ENCODE peak calls at places on chromosomes 6 and 20, in four cellular contexts. One of them, this sample, is unnamed.
A peak's percentile ranks its signal among the peaks of the same experiment; 100 is the strongest.

GRCh38 chr6:155418017-155418749 is 37.5 kb downstream of the NOX3 start:
- DNase-seq in aorta: peak; percentile 81
- DNase-seq in myocyte: peak; percentile 59
- DNase-seq in ACHN: no peak
- DNase-seq in this sample: no peak

GRCh38 chr20:59149678-59150504 is 13.7 kb upstream of the ZNF831 start:
- DNase-seq in aorta: no peak
- DNase-seq in ACHN: no peak
- DNase-seq in myocyte: no peak
- DNase-seq in this sample: no peak

GRCh38 chr20:801678-802077 is 31.8 kb upstream of the FAM110A start:
- DNase-seq in ACHN: no peak
- DNase-seq in aorta: no peak
- DNase-seq in myocyte: no peak
- DNase-seq in this sample: no peak

GRCh38 chr6:156899071-156899470 is 121.9 kb downstream of the ARID1B start:
- DNase-seq in ACHN: no peak
- DNase-seq in myocyte: no peak
- DNase-seq in aorta: no peak
- DNase-seq in this sample: no peak

GRCh38 chr20:43982016-43982415 is 67.4 kb downstream of the TOX2 start:
- DNase-seq in aorta: no peak
- DNase-seq in ACHN: no peak
- DNase-seq in myocyte: peak; percentile 62
- DNase-seq in this sample: no peak

GRCh38 chr20:18645196-18645745 is 57.4 kb downstream of the DTD1 start:
- DNase-seq in myocyte: no peak
- DNase-seq in ACHN: no peak
- DNase-seq in aorta: no peak
- DNase-seq in this sample: no peak

GRCh38 chr6:140062042-140063041 is 687.9 kb upstream of the CITED2 start:
- DNase-seq in aorta: peak; percentile 68
- DNase-seq in myocyte: peak; percentile 82
- DNase-seq in ACHN: peak; percentile 74
- DNase-seq in this sample: no peak

GRCh38 chr6:25918083-25918683 is 12.3 kb downstream of the SLC17A2 start:
- DNase-seq in ACHN: no peak
- DNase-seq in myocyte: no peak
- DNase-seq in aorta: no peak
- DNase-seq in this sample: no peak

GRCh38 chr6:161152904-161153662 is 120.8 kb downstream of the AGPAT4 start:
- DNase-seq in ACHN: peak; percentile 11
- DNase-seq in myocyte: no peak
- DNase-seq in aorta: no peak
- DNase-seq in this sample: no peak

GRCh38 chr6:34671801-34672656 is 24.5 kb downstream of the ILRUN start:
- DNase-seq in aorta: no peak
- DNase-seq in ACHN: no peak
- DNase-seq in myocyte: no peak
- DNase-seq in this sample: no peak

GRCh38 chr6:7469696-7470095 is 71.8 kb upstream of the DSP start:
- DNase-seq in aorta: no peak
- DNase-seq in ACHN: no peak
- DNase-seq in myocyte: peak; percentile 79
- DNase-seq in this sample: no peak

GRCh38 chr20:62742979-62743776 is 34.5 kb downstream of the NTSR1 start:
- DNase-seq in myocyte: no peak
- DNase-seq in ACHN: no peak
- DNase-seq in aorta: peak; percentile 39
- DNase-seq in this sample: no peak

GRCh38 chr6:29887819-29888581 is 54.3 kb upstream of the HLA-A start:
- DNase-seq in ACHN: peak; percentile 22
- DNase-seq in myocyte: peak; percentile 15
- DNase-seq in aorta: peak; percentile 93
- DNase-seq in this sample: peak; percentile 9

GRCh38 chr6:97305676-97306075 is 22.7 kb upstream of the MMS22L start:
- DNase-seq in ACHN: no peak
- DNase-seq in myocyte: no peak
- DNase-seq in aorta: no peak
- DNase-seq in this sample: no peak

GRCh38 chr20:17704589-17705317 is 5.0 kb downstream of the BANF2 start:
- DNase-seq in ACHN: no peak
- DNase-seq in aorta: no peak
- DNase-seq in myocyte: no peak
- DNase-seq in this sample: no peak

GRCh38 chr6:39786636-39787035 is 5.5 kb upstream of the DAAM2 start:
- DNase-seq in aorta: no peak
- DNase-seq in ACHN: no peak
- DNase-seq in myocyte: no peak
- DNase-seq in this sample: no peak

GRCh38 chr6:16322666-16323312 is 84.4 kb downstream of the GMPR start:
- DNase-seq in aorta: no peak
- DNase-seq in myocyte: peak; percentile 98
- DNase-seq in ACHN: peak; percentile 70
- DNase-seq in this sample: peak; percentile 68

GRCh38 chr20:39853664-39854063 is 835.4 kb downstream of the MAFB start:
- DNase-seq in aorta: no peak
- DNase-seq in myocyte: peak; percentile 95
- DNase-seq in ACHN: no peak
- DNase-seq in this sample: no peak

GRCh38 chr6:69796081-69796626 is 656 bp downstream of the LMBRD1 start:
- DNase-seq in ACHN: peak; percentile 29
- DNase-seq in myocyte: peak; percentile 34
- DNase-seq in aorta: no peak
- DNase-seq in this sample: peak; percentile 68

GRCh38 chr6:16286151-16286522 is 47.8 kb downstream of the GMPR start:
- DNase-seq in ACHN: peak; percentile 7
- DNase-seq in aorta: no peak
- DNase-seq in myocyte: peak; percentile 18
- DNase-seq in this sample: peak; percentile 74

GRCh38 chr20:57586370-57586793 is 25.5 kb downstream of the PCK1 start:
- DNase-seq in myocyte: peak; percentile 47
- DNase-seq in aorta: peak; percentile 70
- DNase-seq in ACHN: no peak
- DNase-seq in this sample: peak; percentile 23

GRCh38 chr6:499617-500016 is 108.1 kb downstream of the IRF4 start:
- DNase-seq in myocyte: no peak
- DNase-seq in ACHN: no peak
- DNase-seq in aorta: no peak
- DNase-seq in this sample: no peak

GRCh38 chr20:5364997-5365597 is 48.3 kb upstream of the PROKR2 start:
- DNase-seq in myocyte: peak; percentile 5
- DNase-seq in ACHN: peak; percentile 24
- DNase-seq in aorta: no peak
- DNase-seq in this sample: no peak

GRCh38 chr6:17156112-17156921 is 54.5 kb downstream of the STMND1 start:
- DNase-seq in aorta: no peak
- DNase-seq in myocyte: peak; percentile 88
- DNase-seq in ACHN: peak; percentile 68
- DNase-seq in this sample: peak; percentile 84

GRCh38 chr20:59583428-59584277 is 20.7 kb upstream of the PHACTR3 start:
- DNase-seq in ACHN: no peak
- DNase-seq in aorta: peak; percentile 84
- DNase-seq in myocyte: no peak
- DNase-seq in this sample: peak; percentile 65

GRCh38 chr6:124273701-124274100 is 470.0 kb downstream of the NKAIN2 start:
- DNase-seq in myocyte: no peak
- DNase-seq in ACHN: no peak
- DNase-seq in aorta: no peak
- DNase-seq in this sample: no peak

GRCh38 chr6:157982297-157982579 is 575 bp downstream of the SYNJ2 start:
- DNase-seq in myocyte: peak; percentile 70
- DNase-seq in aorta: peak; percentile 82
- DNase-seq in ACHN: peak; percentile 42
- DNase-seq in this sample: no peak

GRCh38 chr6:142336787-142337186 is 35.0 kb downstream of the ADGRG6 start:
- DNase-seq in aorta: no peak
- DNase-seq in myocyte: no peak
- DNase-seq in ACHN: no peak
- DNase-seq in this sample: no peak

GRCh38 chr6:41039060-41039998 is at the start of gene UNC5CL:
- DNase-seq in myocyte: no peak
- DNase-seq in ACHN: peak; percentile 64
- DNase-seq in aorta: peak; percentile 52
- DNase-seq in this sample: no peak

GRCh38 chr6:32436995-32437836 is 2.5 kb upstream of the HLA-DRA start:
- DNase-seq in ACHN: no peak
- DNase-seq in aorta: no peak
- DNase-seq in myocyte: peak; percentile 14
- DNase-seq in this sample: peak; percentile 36

GRCh38 chr6:162907876-162908481 is 180.2 kb downstream of the PACRG start:
- DNase-seq in ACHN: peak; percentile 39
- DNase-seq in myocyte: peak; percentile 22
- DNase-seq in aorta: no peak
- DNase-seq in this sample: no peak

GRCh38 chr6:106377061-106377540 is 16.6 kb downstream of the CRYBG1 start:
- DNase-seq in aorta: no peak
- DNase-seq in ACHN: peak; percentile 36
- DNase-seq in myocyte: no peak
- DNase-seq in this sample: no peak

GRCh38 chr20:50843331-50844276 is 48.7 kb downstream of the BCAS4 start:
- DNase-seq in myocyte: no peak
- DNase-seq in aorta: no peak
- DNase-seq in ACHN: no peak
- DNase-seq in this sample: no peak

GRCh38 chr20:14333734-14334133 is 3.7 kb downstream of the FLRT3 start:
- DNase-seq in ACHN: no peak
- DNase-seq in aorta: no peak
- DNase-seq in myocyte: no peak
- DNase-seq in this sample: peak; percentile 32